ENCODE peak calls at places on chromosomes 11 and 22, in ten cellular contexts. E, W, L, R, Z, Q, Y, K, N and M are unnamed samples. For H3K4me1, the result is how much of the 10 kb centered on the place peaks cover.

GRCh38 chr11:34311126-34311525 is 46.7 kb downstream of the ABTB2 start:
- DNase-seq in Z (no peak), Q (no peak), L (no peak), K (no peak), N (no peak), Y (peak), R (no peak), W (no peak), E (no peak), M (no peak)

GRCh38 chr22:40813912-40814315 is 5.2 kb downstream of the SLC25A17 start:
- DNase-seq in E (no peak), R (no peak), Z (no peak), N (no peak), Q (no peak), K (peak), W (no peak), L (no peak), Y (no peak), M (no peak)

GRCh38 chr11:47355283-47356128 is 3.0 kb upstream of the MYBPC3 start:
- DNase-seq in N (peak), R (peak), Q (peak), W (peak), L (no peak), Y (peak), K (peak), E (peak), Z (no peak), M (no peak)

GRCh38 chr11:28913883-28914282 is 805.7 kb downstream of the METTL15 start:
- DNase-seq in L (no peak), R (no peak), Q (no peak), W (no peak), Z (no peak), E (no peak), K (no peak), Y (no peak), N (no peak), M (no peak)

GRCh38 chr22:26606611-26607010 is 11.2 kb downstream of the CRYBB1 start:
- DNase-seq in Q (no peak), E (no peak), N (peak), R (no peak), Z (no peak), L (no peak), Y (no peak), W (no peak), K (no peak), M (no peak)

GRCh38 chr11:58888579-58888978 is 44.1 kb upstream of the GLYATL2 start:
- DNase-seq in L (no peak), R (no peak), Z (no peak), Q (no peak), K (no peak), N (no peak), Y (no peak), W (no peak), E (no peak), M (no peak)

GRCh38 chr11:18192988-18193387 is 20.4 kb downstream of the MRGPRX4 start:
- DNase-seq in R (no peak), W (no peak), K (no peak), Y (no peak), Q (no peak), Z (peak), N (peak), L (no peak), E (no peak), M (no peak)

GRCh38 chr11:118074785-118075184 is 2.1 kb upstream of the TMPRSS4 start:
- DNase-seq in E (no peak), W (no peak), Z (no peak), Q (peak), Y (no peak), K (no peak), N (peak), L (no peak), R (no peak), M (no peak)

GRCh38 chr11:27443746-27444465 is 28.7 kb downstream of the LGR4 start:
- DNase-seq in Q (no peak), N (no peak), Y (no peak), W (no peak), Z (no peak), L (no peak), R (no peak), E (no peak), K (no peak), M (no peak)

GRCh38 chr11:101127348-101127698 is 2.3 kb downstream of the PGR start:
- DNase-seq in Y (peak), W (no peak), E (peak), R (no peak), Q (peak), L (no peak), Z (no peak), N (peak), K (peak), M (no peak)

GRCh38 chr11:13674799-13675509 is 6.5 kb downstream of the FAR1 start:
- DNase-seq in Z (no peak), W (no peak), N (no peak), Y (no peak), E (no peak), Q (no peak), R (no peak), K (no peak), L (no peak), M (no peak)

GRCh38 chr11:68015467-68015866 is 5.3 kb downstream of the ALDH3B1 start:
- DNase-seq in Z (no peak), N (no peak), K (no peak), R (no peak), E (no peak), Q (no peak), L (no peak), W (no peak), Y (no peak), M (no peak)

GRCh38 chr11:68013611-68014156 is 3.6 kb downstream of the ALDH3B1 start:
- DNase-seq in Z (no peak), K (no peak), N (no peak), Y (no peak), W (no peak), R (peak), L (no peak), Q (no peak), E (no peak), M (no peak)

GRCh38 chr11:68014966-68015447 is 4.9 kb downstream of the ALDH3B1 start:
- DNase-seq in N (no peak), Q (no peak), K (no peak), E (no peak), R (peak), Y (no peak), Z (no peak), L (no peak), W (no peak), M (no peak)

GRCh38 chr11:68012843-68013610 is 2.9 kb downstream of the ALDH3B1 start:
- DNase-seq in Q (peak), Z (no peak), E (peak), Y (no peak), R (peak), N (peak), K (no peak), L (no peak), W (peak), M (no peak)

GRCh38 chr11:68014157-68014965 is 4.2 kb downstream of the ALDH3B1 start:
- DNase-seq in R (peak), W (no peak), K (no peak), E (peak), L (no peak), Z (no peak), Q (peak), Y (no peak), N (peak), M (no peak)
- H3K4me1 ChIP-seq in R (half or more), W (under half), K (half or more), E (half or more), L (under half), Z (under half), Q (under half), Y (under half), N (half or more), M (under half)

GRCh38 chr11:63532150-63532549 is 4.5 kb upstream of the PLAAT4 start:
- DNase-seq in R (no peak), Z (no peak), E (no peak), K (no peak), N (no peak), W (no peak), Y (no peak), Q (no peak), L (no peak), M (no peak)

GRCh38 chr11:63527667-63528066 is 8.9 kb upstream of the PLAAT4 start:
- DNase-seq in L (no peak), Y (no peak), K (no peak), W (no peak), Q (no peak), E (no peak), Z (no peak), R (no peak), N (no peak), M (no peak)

GRCh38 chr11:63532799-63533475 is 3.7 kb upstream of the PLAAT4 start:
- DNase-seq in E (no peak), L (no peak), K (peak), N (no peak), R (no peak), Q (no peak), W (no peak), Z (no peak), Y (no peak), M (no peak)

GRCh38 chr11:63534076-63534475 is 2.5 kb upstream of the PLAAT4 start:
- DNase-seq in Y (no peak), W (no peak), N (no peak), L (no peak), Z (no peak), K (no peak), Q (no peak), R (no peak), E (no peak), M (no peak)

DNA sequence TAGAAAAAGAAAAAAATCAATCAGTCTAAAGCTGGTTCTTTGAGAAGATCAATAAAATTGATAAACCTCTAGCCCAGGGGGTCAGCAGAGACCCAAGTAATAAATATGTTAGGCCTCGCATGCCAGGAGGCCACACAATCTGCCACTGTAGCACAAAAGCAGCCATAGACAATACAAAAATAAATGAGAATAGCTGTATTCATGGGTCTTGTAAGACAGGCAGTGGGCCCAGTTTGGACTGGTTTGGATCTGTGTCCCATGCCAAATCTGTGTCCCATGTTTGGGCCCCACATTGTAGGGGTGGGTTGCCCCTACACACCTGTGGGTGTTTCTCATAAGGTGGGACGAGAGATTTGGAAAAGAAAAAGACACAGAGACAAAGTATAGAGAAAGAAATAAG is 6.6 kb upstream of the PLAAT4 start:
- DNase-seq in K (no peak), W (no peak), Q (no peak), R (no peak), Y (no peak), E (no peak), N (no peak), Z (no peak), L (no peak), M (no peak)
- H3K27ac ChIP-seq in K (no peak), W (no peak), Q (peak), R (peak), Y (no peak), E (peak), N (no peak), Z (no peak), L (no peak), M (no peak)

GRCh38 chr11:83063073-83063754 is 8.5 kb downstream of the RAB30 start:
- DNase-seq in E (no peak), N (no peak), Q (no peak), Y (no peak), W (no peak), Z (peak), K (no peak), L (peak), R (no peak), M (no peak)
- H3K4me1 ChIP-seq in E (under half), N (under half), Q (under half), Y (half or more), W (under half), Z (half or more), K (under half), L (under half), R (under half), M (under half)

DNA sequence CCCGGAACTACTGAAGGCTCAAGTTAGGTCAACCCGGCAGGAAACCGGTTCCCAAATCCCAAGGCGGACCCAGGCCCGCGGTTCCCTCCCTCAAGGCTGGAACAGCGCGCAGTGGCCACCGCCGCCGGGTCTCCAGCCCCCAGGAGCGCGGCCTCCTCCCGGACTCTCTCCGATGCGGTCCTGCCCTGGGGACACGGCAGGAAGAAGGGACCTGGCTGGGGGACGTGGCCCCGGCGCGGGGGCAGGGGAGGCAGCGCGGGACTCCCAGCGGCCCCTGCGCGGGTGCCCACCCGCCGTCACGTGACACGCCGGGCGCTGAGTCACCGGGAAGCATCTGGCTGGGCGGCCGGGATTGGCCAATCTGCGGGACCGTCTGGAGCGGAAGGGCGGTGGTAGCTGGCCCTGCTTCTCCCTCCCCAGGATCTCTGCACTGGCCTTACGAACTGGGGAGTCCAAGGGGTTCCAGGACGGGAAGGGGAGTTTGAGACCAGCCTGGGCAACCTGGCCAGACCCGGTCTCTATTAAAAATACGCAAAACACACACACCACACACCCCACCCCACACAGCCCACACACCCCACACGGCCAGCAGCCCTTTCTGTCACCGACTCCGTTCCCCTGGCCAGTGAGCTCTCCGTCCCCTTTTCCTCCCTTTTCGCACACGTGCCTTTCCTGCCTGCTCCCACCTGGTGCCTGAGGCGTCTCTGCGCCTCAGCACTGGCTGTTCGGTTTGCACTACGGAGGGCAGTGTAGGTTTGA is 21.4 kb upstream of the MALAT1 start:
- DNase-seq in Z (peak), R (peak), K (peak), Y (peak), L (peak), N (peak), E (peak), W (peak), Q (peak), M (peak)
- H3K27ac ChIP-seq in Z (peak), R (peak), K (peak), Y (peak), L (peak), N (peak), E (peak), W (peak), Q (peak), M (peak)